ENCODE peak calls at places on chromosomes 13 and 19, in five cellular contexts. One of them, this sample, is unnamed.

GRCh38 chr13:83312194-83312593 is 570.1 kb downstream of the SLITRK1 start:
- DNase-seq in endothelial cell: no peak
- DNase-seq in WTC11: no peak
- DNase-seq in SHP77: no peak
- DNase-seq in mucosa of descending colon: no peak
- DNase-seq in this sample: no peak

GRCh38 chr19:14149509-14149994 is 13.2 kb upstream of the ASF1B start:
- DNase-seq in endothelial cell: no peak
- DNase-seq in WTC11: no peak
- DNase-seq in SHP77: no peak
- DNase-seq in mucosa of descending colon: peak; percentile 80
- DNase-seq in this sample: no peak

GRCh38 chr13:39483326-39483725 is 119.7 kb downstream of the LHFPL6 start:
- DNase-seq in endothelial cell: no peak
- DNase-seq in WTC11: no peak
- DNase-seq in SHP77: no peak
- DNase-seq in mucosa of descending colon: no peak
- DNase-seq in this sample: no peak

GRCh38 chr13:36872621-36873020 is 47.4 kb downstream of the SMAD9 start:
- DNase-seq in endothelial cell: no peak
- DNase-seq in WTC11: peak; percentile 23
- DNase-seq in SHP77: no peak
- DNase-seq in mucosa of descending colon: peak; percentile 66
- DNase-seq in this sample: no peak

GRCh38 chr13:66886248-66886647 is 343.9 kb downstream of the PCDH9 start:
- DNase-seq in endothelial cell: no peak
- DNase-seq in WTC11: no peak
- DNase-seq in SHP77: peak; percentile 53
- DNase-seq in mucosa of descending colon: no peak
- DNase-seq in this sample: no peak

GRCh38 chr19:13007292-13008045 is 12.2 kb downstream of the NFIX start:
- DNase-seq in endothelial cell: no peak
- DNase-seq in WTC11: no peak
- DNase-seq in SHP77: no peak
- DNase-seq in mucosa of descending colon: peak; percentile 57
- DNase-seq in this sample: no peak

GRCh38 chr19:1512671-1513491 is at the start of gene ADAMTSL5:
- DNase-seq in endothelial cell: no peak
- DNase-seq in WTC11: peak; percentile 45
- DNase-seq in SHP77: no peak
- DNase-seq in mucosa of descending colon: peak; percentile 86
- DNase-seq in this sample: peak; percentile 93

GRCh38 chr19:33530261-33530660 is 8.7 kb upstream of the PEPD start:
- DNase-seq in endothelial cell: no peak
- DNase-seq in WTC11: no peak
- DNase-seq in SHP77: no peak
- DNase-seq in mucosa of descending colon: no peak
- DNase-seq in this sample: no peak

GRCh38 chr13:44816701-44817684 is 172.3 kb downstream of the NUFIP1 start:
- DNase-seq in endothelial cell: no peak
- DNase-seq in WTC11: no peak
- DNase-seq in SHP77: no peak
- DNase-seq in mucosa of descending colon: no peak
- DNase-seq in this sample: no peak

GRCh38 chr13:29909975-29910674 is 59.7 kb upstream of the UBL3 start:
- DNase-seq in endothelial cell: no peak
- DNase-seq in WTC11: no peak
- DNase-seq in SHP77: no peak
- DNase-seq in mucosa of descending colon: no peak
- DNase-seq in this sample: no peak